ENCODE peak calls at places on chromosomes 3 and 15, in seven cellular contexts. Q, C, M, V, W, R and Y are unnamed samples.

GRCh38 chr3:167184511-167184910 is 195.6 kb downstream of the ZBBX start:
- DNase-seq in C (peak), W (no peak), R (no peak), V (no peak), Q (no peak), M (no peak), Y (no peak)

GRCh38 chr15:84773716-84774115 is 25.3 kb downstream of the ZNF592 start:
- DNase-seq in Q (no peak), W (no peak), R (no peak), V (no peak), C (no peak), M (no peak), Y (no peak)

GRCh38 chr15:20341901-20342605 is 199.5 kb downstream of the GOLGA6L6 start:
- DNase-seq in Q (peak), M (no peak), R (no peak), W (peak), C (peak), V (no peak), Y (no peak)

GRCh38 chr3:120204338-120204737 is 80.7 kb downstream of the GPR156 start:
- DNase-seq in Q (no peak), W (no peak), M (no peak), R (no peak), V (no peak), C (no peak), Y (no peak)

GRCh38 chr3:42300013-42300412 is 34.0 kb upstream of the CCK start:
- DNase-seq in W (no peak), R (peak), V (peak), Q (peak), M (no peak), C (no peak), Y (peak)

GRCh38 chr3:9563851-9564250 is 10.2 kb upstream of the LHFPL4 start:
- DNase-seq in Q (no peak), V (no peak), W (no peak), R (no peak), C (no peak), M (no peak), Y (no peak)

GRCh38 chr3:141426404-141427034 is 58.2 kb downstream of the ZBTB38 start:
- DNase-seq in R (peak), V (peak), Q (peak), W (peak), M (no peak), C (peak), Y (peak)

GRCh38 chr3:21486381-21486935 is 264.6 kb downstream of the ZNF385D start:
- DNase-seq in M (no peak), W (no peak), V (no peak), C (no peak), Q (no peak), R (peak), Y (no peak)

GRCh38 chr3:135000465-135000864 is 205.4 kb downstream of the EPHB1 start:
- DNase-seq in R (no peak), W (no peak), M (peak), V (no peak), Q (no peak), C (no peak), Y (no peak)

DNA sequence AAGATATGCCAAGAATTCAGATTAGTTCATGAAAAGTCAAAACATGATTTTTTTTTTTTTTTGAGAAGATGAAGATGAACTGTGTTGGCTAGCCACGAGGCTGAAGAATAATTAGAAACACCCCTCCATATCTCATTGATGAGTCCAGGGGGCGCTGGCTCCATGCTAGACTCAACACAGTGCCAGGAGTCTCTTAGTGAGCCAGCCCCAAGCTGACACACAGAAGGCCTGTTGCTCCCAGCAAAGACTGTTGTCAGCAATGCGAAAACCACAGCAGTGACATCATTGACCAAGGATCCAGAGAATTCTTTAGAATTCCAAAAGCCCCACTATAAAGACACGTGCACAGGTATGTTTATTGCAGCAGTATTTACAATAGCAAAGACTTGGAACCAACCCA is 185.2 kb downstream of the ANXA2 start:
- DNase-seq in V (no peak), M (no peak), C (no peak), R (no peak), Q (no peak), W (no peak), Y (peak)
- TF ChIP-seq CTCF in V (no peak), M (peak), C (no peak), R (no peak), Q (no peak), W (no peak), Y (no peak)

GRCh38 chr3:77091809-77092208 is 51.9 kb downstream of the ROBO2 start:
- DNase-seq in C (no peak), R (no peak), M (no peak), Q (no peak), V (no peak), W (no peak), Y (no peak)
- H3K4me3 ChIP-seq in C (no peak), R (no peak), M (no peak), Q (no peak), V (no peak), W (no peak), Y (no peak)

DNA sequence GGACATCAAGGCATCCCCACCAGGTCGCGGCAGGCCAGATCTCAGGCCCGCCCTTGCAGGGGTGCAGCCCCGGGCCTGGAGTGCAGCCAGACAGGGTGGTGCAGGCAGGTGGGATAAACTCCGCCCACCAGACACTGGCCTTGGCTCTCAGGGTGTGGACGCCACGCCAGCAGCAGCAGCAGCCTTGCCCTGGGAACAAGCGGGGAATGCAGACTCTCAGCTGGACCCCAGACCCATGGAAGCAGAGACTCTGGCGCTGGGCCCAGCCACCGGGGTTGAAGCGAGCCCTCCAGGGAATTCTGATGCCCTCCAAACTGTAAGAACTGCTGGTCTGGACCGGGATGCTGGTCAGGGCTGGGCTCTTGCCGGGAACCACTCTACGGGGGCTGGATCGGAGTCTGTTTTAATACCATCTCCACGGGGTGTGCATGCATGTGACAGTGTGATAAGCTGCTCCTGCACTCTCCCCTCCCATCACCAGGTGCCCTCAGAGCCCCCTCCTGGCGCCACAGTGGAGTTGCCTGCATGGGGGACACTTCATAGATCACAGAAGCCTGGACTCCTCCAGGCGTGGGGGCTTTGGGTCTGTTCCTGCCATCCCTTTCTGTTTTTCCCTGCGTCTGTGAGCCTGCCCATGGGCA is 142.7 kb downstream of the NSMCE3 start:
- DNase-seq in M (no peak), Q (no peak), W (no peak), V (no peak), C (peak), R (no peak), Y (no peak)
- TF ChIP-seq CTCF in M (peak), Q (no peak), W (no peak), V (no peak), C (peak), R (no peak), Y (peak)

GRCh38 chr3:43970351-43970750 is 271.3 kb upstream of the TOPAZ1 start:
- DNase-seq in C (no peak), V (no peak), M (no peak), W (no peak), Q (no peak), R (no peak), Y (no peak)

GRCh38 chr3:43970920-43971319 is 270.8 kb upstream of the TOPAZ1 start:
- DNase-seq in W (no peak), R (no peak), M (no peak), V (no peak), C (no peak), Q (no peak), Y (no peak)

GRCh38 chr3:43966126-43966525 is 275.4 kb downstream of the ABHD5 start:
- DNase-seq in M (no peak), Q (no peak), C (no peak), R (no peak), V (no peak), W (no peak), Y (no peak)

GRCh38 chr3:43969944-43970343 is 271.7 kb upstream of the TOPAZ1 start:
- DNase-seq in M (no peak), W (no peak), V (no peak), Q (no peak), C (no peak), R (no peak), Y (no peak)

DNA sequence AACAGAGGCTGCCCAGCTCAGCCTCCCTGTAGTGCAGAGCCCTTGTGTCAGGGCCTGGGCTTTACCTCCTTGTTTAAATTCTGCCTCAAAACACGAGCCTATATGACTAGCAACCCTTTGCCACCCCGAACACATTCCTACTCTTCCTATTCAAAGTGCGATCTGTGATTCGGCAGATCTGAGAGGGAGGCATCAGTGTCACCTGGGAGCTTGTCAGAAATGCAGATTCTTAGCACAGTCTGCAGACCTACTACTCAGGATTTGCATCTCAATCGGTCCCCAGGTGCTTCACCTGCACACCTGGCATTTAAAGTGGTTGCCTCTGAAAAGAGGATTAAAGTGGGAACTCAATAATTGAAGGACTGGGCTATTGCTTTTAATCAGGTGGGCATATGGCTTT is 273.2 kb upstream of the TOPAZ1 start:
- DNase-seq in M (no peak), Q (no peak), W (no peak), R (no peak), V (no peak), C (no peak), Y (no peak)
- H3K4me3 ChIP-seq in M (no peak), Q (no peak), W (no peak), R (no peak), V (no peak), C (no peak), Y (no peak)

DNA sequence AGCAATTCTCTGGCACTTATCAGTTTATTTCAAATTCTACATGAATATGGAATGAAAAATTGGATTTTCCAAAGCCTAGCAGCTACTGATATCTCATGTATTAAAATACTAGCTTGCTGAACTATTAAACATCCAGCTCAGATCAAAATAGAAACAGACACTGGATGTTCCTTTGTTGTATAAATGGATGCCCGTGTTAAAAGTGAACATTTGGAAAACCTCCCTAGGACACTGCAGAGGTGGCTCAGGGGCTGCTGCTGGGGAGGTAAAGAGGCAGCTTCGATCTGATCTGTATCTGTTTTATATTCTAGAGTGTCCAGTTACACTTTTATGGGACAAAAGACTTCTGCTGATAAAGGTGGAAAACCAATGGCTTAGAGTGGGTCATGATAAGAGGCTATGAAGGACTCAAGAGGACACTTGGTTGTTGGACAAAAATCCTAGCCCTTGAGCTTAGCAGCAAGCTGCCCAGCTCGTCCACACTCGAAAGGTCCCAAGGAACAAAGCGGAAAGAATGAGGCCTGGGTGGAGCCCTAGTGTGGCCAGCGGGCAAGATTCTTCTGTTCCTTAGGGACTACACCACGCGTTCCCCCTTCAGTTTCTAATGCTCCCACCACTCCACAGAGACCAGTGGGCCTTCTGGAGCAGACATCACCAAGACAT is 9.9 kb downstream of the MESD start:
- DNase-seq in R (no peak), Q (no peak), C (no peak), M (no peak), W (no peak), V (no peak), Y (no peak)
- TF ChIP-seq CTCF in R (no peak), Q (no peak), C (no peak), M (no peak), W (no peak), V (no peak), Y (no peak)

GRCh38 chr15:45376967-45377629 is 1.2 kb downstream of the GATM start:
- DNase-seq in R (no peak), C (no peak), V (no peak), Q (no peak), W (no peak), M (no peak), Y (no peak)
- H3K4me3 ChIP-seq in R (peak), C (peak), V (no peak), Q (no peak), W (peak), M (peak), Y (no peak)

GRCh38 chr15:100997442-100997841 is 78.3 kb downstream of the LRRK1 start:
- DNase-seq in W (no peak), C (no peak), R (no peak), V (no peak), Q (no peak), M (no peak), Y (no peak)

GRCh38 chr15:100999369-100999768 is 80.2 kb downstream of the LRRK1 start:
- DNase-seq in W (no peak), C (no peak), Q (no peak), M (no peak), R (peak), V (no peak), Y (no peak)

GRCh38 chr15:100998630-100999029 is 79.5 kb downstream of the LRRK1 start:
- DNase-seq in R (no peak), C (no peak), W (no peak), M (no peak), Q (no peak), V (no peak), Y (no peak)

GRCh38 chr15:100995471-100996430 is 76.6 kb downstream of the LRRK1 start:
- DNase-seq in R (no peak), V (no peak), Q (no peak), C (no peak), M (no peak), W (no peak), Y (no peak)

GRCh38 chr15:100994597-100995446 is 75.7 kb downstream of the LRRK1 start:
- DNase-seq in C (no peak), Q (no peak), R (no peak), M (no peak), W (no peak), V (no peak), Y (no peak)
- TF ChIP-seq CTCF in C (no peak), Q (no peak), R (no peak), M (no peak), W (no peak), V (no peak), Y (no peak)

GRCh38 chr3:125146601-125147490 is 65.7 kb downstream of the SLC12A8 start:
- DNase-seq in R (no peak), V (no peak), Q (no peak), W (no peak), M (no peak), C (no peak), Y (no peak)
- H3K4me3 ChIP-seq in R (no peak), V (no peak), Q (no peak), W (no peak), M (no peak), C (no peak), Y (no peak)